ENCODE peak calls at places on chromosomes 16 and 17, in four cellular contexts. U is T-helper 9 cell, M is WERI-Rb-1, F is neural progenitor cell. E is an unnamed sample.

GRCh38 chr16:68062910-68063393 is 22.2 kb upstream of the NFATC3 start:
- DNase-seq in M (no peak), F (no peak), U (no peak), E (no peak)

GRCh38 chr17:81821603-81822311 is 11.3 kb downstream of the MCRIP1 start:
- DNase-seq in U (no peak), M (peak), F (no peak), E (no peak)

GRCh38 chr17:34254651-34255380 is at the start of gene CCL2:
- DNase-seq in M (peak), F (peak), U (no peak), E (no peak)

GRCh38 chr16:75580-76501 is 2.2 kb upstream of the MPG start:
- DNase-seq in M (peak), F (peak), U (no peak), E (no peak)

GRCh38 chr16:85677383-85677967 is 11.3 kb downstream of the GINS2 start:
- DNase-seq in M (peak), U (no peak), F (no peak), E (no peak)

GRCh38 chr17:35094902-35095301 is 24.8 kb downstream of the RAD51D start:
- DNase-seq in M (no peak), F (no peak), U (no peak), E (no peak)

GRCh38 chr17:45836047-45837044 is 8.3 kb upstream of the SPPL2C start:
- DNase-seq in U (no peak), M (no peak), F (peak), E (no peak)

GRCh38 chr17:44777394-44778348 is 18.9 kb downstream of the ADAM11 start:
- DNase-seq in F (no peak), M (no peak), U (no peak), E (no peak)

GRCh38 chr16:75576384-75576811 is 10.2 kb downstream of the GABARAPL2 start:
- DNase-seq in F (no peak), U (no peak), M (no peak), E (no peak)

E was measured in activated CD4-positive, alpha-beta T cell treated with anti-CD3 and anti-CD28 coated beads, Interleukin-2, amount 50 U/mL, for 1 hour.